ENCODE peak calls at places on chromosomes 3 and 15, in ten cellular contexts. H is body of pancreas; G is CD8-positive, alpha-beta memory T cell; M is fibroblast of lung; J is HCT116; Y is psoas muscle; K is heart left ventricle; B is OCI-LY7; V is A673; X is CD4-positive, CD25-positive, alpha-beta regulatory T cell. D is an unnamed sample. For H3K4me1 and H3K36me3, the result is how much of the 10 kb centered on the place peaks cover.

GRCh38 chr3:135260025-135260424 is 465.0 kb downstream of the EPHB1 start:
- DNase-seq in H (no peak), G (no peak), M (no peak), J (no peak), Y (no peak), K (no peak), B (no peak), V (no peak), X (no peak), D (no peak)

GRCh38 chr3:154904328-154904727 is 175.8 kb upstream of the MME start:
- DNase-seq in H (no peak), G (no peak), M (peak), J (peak), Y (no peak), K (no peak), B (peak), V (peak), X (no peak), D (no peak)

GRCh38 chr3:57060089-57060829 is at the start of gene SPATA12:
- DNase-seq in H (peak), G (no peak), M (peak), J (peak), Y (peak), K (peak), B (no peak), V (peak), X (no peak), D (no peak)

GRCh38 chr15:33852570-33852969 is 115.7 kb upstream of the CHRM5 start:
- DNase-seq in H (no peak), G (no peak), M (peak), J (no peak), Y (no peak), K (no peak), B (no peak), V (peak), X (no peak), D (no peak)

GRCh38 chr3:146115619-146116018 is 45.4 kb downstream of the PLOD2 start:
- DNase-seq in H (no peak), G (no peak), M (no peak), J (no peak), Y (no peak), K (no peak), B (no peak), V (no peak), X (no peak), D (no peak)

GRCh38 chr15:91589360-91589759 is 264.1 kb upstream of the SLCO3A1 start:
- DNase-seq in H (no peak), G (no peak), M (no peak), J (no peak), Y (no peak), K (no peak), B (no peak), V (no peak), X (no peak), D (no peak)

GRCh38 chr3:158330820-158331219 is 220.9 kb downstream of the RSRC1 start:
- DNase-seq in H (no peak), G (no peak), M (no peak), J (no peak), Y (no peak), K (no peak), B (no peak), V (peak), X (no peak), D (no peak)

GRCh38 chr15:33125883-33126535 is 68.5 kb downstream of the FMN1 start:
- DNase-seq in H (no peak), G (no peak), M (no peak), J (no peak), Y (no peak), K (no peak), B (no peak), V (no peak), X (no peak), D (no peak)

GRCh38 chr3:45112939-45113338 is 33.2 kb downstream of the CDCP1 start:
- DNase-seq in H (peak), G (no peak), M (peak), J (no peak), Y (no peak), K (no peak), B (no peak), V (no peak), X (no peak), D (no peak)

GRCh38 chr3:1195922-1196321 is 103.1 kb downstream of the CNTN6 start:
- DNase-seq in H (no peak), G (no peak), M (peak), J (no peak), Y (no peak), K (no peak), B (no peak), V (no peak), X (no peak), D (no peak)

GRCh38 chr3:43921056-43921455 is 230.3 kb downstream of the ABHD5 start:
- DNase-seq in H (no peak), G (no peak), M (no peak), J (no peak), Y (no peak), K (no peak), B (no peak), V (peak), X (no peak), D (no peak)

GRCh38 chr3:149441662-149442442 is 32.6 kb upstream of the TM4SF4 start:
- DNase-seq in H (no peak), G (no peak), M (no peak), J (no peak), Y (no peak), K (no peak), B (no peak), V (no peak), X (no peak), D (no peak)

DNA sequence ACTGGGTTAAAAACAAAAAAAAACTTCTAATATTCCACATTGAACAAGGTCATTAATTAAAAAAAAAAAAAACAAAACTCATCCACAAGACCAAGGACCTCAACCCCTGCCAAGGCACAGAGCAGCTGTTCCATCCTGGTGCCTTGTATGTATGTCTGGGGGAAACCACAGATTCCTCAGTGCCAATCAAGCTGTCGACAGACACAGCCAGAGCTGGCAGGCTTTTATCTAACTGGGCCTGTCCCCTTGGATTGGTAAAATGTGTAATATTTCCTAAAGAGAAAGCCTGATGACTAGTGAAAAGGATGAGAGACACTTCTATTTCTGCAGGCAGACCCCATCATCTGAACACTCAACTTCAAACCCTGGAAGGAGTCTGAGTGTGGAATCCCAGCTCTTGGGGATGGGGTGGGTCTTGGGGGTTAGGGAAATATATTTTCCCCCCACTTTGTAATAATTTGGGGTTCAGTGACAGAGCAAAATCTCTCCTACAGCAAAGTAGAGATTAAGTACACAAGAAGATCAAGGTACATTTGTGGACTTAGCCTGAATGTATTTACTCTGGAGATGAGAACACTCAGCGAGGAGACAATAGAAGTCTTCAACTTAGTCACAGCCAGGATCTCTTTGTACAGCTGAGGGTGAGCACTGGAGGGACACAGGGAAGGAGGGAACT is 69.0 kb downstream of the TTC23 start:
- DNase-seq in H (no peak), G (no peak), M (no peak), J (no peak), Y (no peak), K (no peak), B (no peak), V (no peak), X (no peak), D (no peak)
- H3K4me1 ChIP-seq in H (under half), G (under half), M (under half), J (under half), Y (half or more), K (under half), B (under half), V (under half), X (under half), D (under half)

DNA sequence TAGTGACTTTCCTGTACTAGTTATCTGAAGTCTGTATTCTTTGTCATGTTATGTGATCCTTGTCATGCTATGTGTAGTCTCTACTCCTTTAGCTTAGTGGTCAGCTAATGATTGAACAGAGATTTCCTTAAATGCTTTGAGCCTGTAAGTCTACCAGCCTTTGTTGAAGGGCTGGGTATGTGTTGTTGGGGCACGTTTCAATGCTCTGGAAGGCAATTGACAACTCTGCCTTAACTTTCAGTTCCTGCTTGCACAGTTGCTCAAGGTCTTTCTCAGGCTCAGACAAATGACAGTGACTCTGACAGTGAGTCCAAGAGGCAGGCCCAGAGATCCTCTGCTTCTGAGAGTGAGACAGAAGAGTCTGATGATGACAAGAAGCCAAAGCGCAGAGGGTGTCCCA is 89.3 kb downstream of the CHD2 start:
- DNase-seq in H (no peak), G (no peak), M (no peak), J (no peak), Y (no peak), K (no peak), B (no peak), V (no peak), X (no peak), D (no peak)
- H3K36me3 ChIP-seq in H (under half), G (half or more), M (under half), J (half or more), Y (half or more), K (under half), B (half or more), V (half or more), X (half or more), D (half or more)

GRCh38 chr3:53167418-53168174 is 6.6 kb downstream of the PRKCD start:
- DNase-seq in H (no peak), G (no peak), M (no peak), J (no peak), Y (no peak), K (no peak), B (peak), V (no peak), X (no peak), D (no peak)

GRCh38 chr3:53168175-53168923 is 7.3 kb downstream of the PRKCD start:
- DNase-seq in H (peak), G (no peak), M (no peak), J (no peak), Y (no peak), K (no peak), B (no peak), V (no peak), X (no peak), D (peak)

GRCh38 chr3:53164911-53165310 is 3.9 kb downstream of the PRKCD start:
- DNase-seq in H (no peak), G (no peak), M (no peak), J (no peak), Y (no peak), K (no peak), B (no peak), V (no peak), X (no peak), D (no peak)

GRCh38 chr3:53166781-53167291 is 5.8 kb downstream of the PRKCD start:
- DNase-seq in H (peak), G (no peak), M (peak), J (no peak), Y (peak), K (peak), B (no peak), V (no peak), X (no peak), D (no peak)

DNA sequence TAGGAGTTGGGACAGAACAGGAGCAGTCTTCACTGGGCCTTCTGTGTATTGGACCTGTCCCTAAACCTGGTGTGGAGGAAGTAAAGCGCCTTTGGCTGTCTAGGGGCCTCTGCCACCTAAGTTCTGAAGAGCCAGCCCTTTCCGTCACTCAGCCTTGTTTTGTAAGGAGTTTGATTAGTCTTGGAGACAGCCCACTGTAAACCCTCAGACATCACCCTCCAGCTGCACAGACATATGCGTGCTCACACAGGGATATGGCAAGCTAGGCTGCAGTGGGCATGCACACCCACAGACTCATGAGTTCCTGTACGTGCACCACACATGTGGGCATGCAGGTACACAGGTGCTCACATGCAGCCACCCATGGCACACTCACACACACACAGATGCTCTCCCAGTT is 5.2 kb downstream of the PRKCD start:
- DNase-seq in H (no peak), G (no peak), M (no peak), J (no peak), Y (no peak), K (no peak), B (no peak), V (no peak), X (no peak), D (no peak)
- H3K4me1 ChIP-seq in H (half or more), G (under half), M (under half), J (under half), Y (under half), K (under half), B (half or more), V (under half), X (under half), D (under half)

GRCh38 chr3:127013758-127014535 is 31.0 kb downstream of the PLXNA1 start:
- DNase-seq in H (no peak), G (no peak), M (no peak), J (no peak), Y (no peak), K (no peak), B (no peak), V (no peak), X (no peak), D (no peak)
- H3K36me3 ChIP-seq in H (under half), G (under half), M (under half), J (under half), Y (half or more), K (under half), B (under half), V (under half), X (under half), D (under half)

DNA sequence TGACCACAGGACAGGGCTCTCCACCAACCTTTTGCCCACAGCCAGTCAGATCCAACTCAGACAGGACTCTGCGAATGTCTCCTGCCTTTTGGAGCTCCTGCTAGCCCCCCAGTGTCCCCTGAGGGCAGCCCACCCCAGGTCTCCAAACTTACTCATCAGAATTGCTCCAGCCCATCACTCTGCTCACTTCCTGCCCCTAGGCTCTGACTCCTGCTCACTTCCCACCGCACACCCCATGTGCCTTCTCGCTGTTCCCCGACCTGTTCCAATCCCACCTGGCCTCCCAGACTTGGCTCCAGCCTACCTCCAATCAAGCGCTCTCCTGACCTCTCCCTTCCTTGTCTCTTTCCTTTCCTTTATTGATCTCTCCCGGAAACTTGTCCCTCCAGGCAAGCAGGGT is 5.9 kb upstream of the STRA6 start:
- DNase-seq in H (no peak), G (no peak), M (no peak), J (no peak), Y (no peak), K (no peak), B (no peak), V (no peak), X (no peak), D (no peak)
- H3K4me1 ChIP-seq in H (under half), G (under half), M (under half), J (under half), Y (under half), K (under half), B (under half), V (under half), X (under half), D (under half)

DNA sequence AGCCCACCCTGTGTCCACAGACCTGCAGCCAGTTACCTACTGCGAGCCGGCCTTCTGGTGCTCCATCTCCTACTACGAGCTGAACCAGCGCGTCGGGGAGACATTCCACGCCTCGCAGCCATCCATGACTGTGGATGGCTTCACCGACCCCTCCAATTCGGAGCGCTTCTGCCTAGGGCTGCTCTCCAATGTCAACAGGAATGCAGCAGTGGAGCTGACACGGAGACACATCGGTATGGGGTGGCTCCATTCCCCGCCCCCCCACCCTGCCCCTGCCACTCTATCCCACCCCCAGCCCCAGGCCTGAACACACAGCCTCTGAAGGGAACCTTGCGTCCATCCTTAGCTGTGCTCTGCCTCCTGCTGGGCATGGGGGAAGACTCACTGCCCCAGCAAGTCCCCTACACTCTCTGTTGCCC is 73.2 kb downstream of the AAGAB start:
- DNase-seq in H (no peak), G (no peak), M (no peak), J (no peak), Y (no peak), K (peak), B (peak), V (no peak), X (no peak), D (no peak)
- H3K36me3 ChIP-seq in H (under half), G (under half), M (under half), J (under half), Y (under half), K (under half), B (half or more), V (under half), X (half or more), D (under half)

GRCh38 chr3:112496368-112497067 is 2.8 kb downstream of the BTLA start:
- DNase-seq in H (no peak), G (no peak), M (no peak), J (no peak), Y (no peak), K (no peak), B (no peak), V (no peak), X (no peak), D (no peak)

GRCh38 chr3:112498916-112499315 is 356 bp downstream of the BTLA start:
- DNase-seq in H (no peak), G (no peak), M (no peak), J (no peak), Y (no peak), K (no peak), B (peak), V (no peak), X (no peak), D (no peak)

GRCh38 chr3:112499328-112499727 is at the start of gene BTLA:
- DNase-seq in H (no peak), G (peak), M (no peak), J (no peak), Y (no peak), K (no peak), B (peak), V (no peak), X (peak), D (no peak)

GRCh38 chr3:112500621-112501020 is 1.3 kb upstream of the BTLA start:
- DNase-seq in H (no peak), G (no peak), M (no peak), J (no peak), Y (no peak), K (no peak), B (no peak), V (no peak), X (no peak), D (no peak)

DNA sequence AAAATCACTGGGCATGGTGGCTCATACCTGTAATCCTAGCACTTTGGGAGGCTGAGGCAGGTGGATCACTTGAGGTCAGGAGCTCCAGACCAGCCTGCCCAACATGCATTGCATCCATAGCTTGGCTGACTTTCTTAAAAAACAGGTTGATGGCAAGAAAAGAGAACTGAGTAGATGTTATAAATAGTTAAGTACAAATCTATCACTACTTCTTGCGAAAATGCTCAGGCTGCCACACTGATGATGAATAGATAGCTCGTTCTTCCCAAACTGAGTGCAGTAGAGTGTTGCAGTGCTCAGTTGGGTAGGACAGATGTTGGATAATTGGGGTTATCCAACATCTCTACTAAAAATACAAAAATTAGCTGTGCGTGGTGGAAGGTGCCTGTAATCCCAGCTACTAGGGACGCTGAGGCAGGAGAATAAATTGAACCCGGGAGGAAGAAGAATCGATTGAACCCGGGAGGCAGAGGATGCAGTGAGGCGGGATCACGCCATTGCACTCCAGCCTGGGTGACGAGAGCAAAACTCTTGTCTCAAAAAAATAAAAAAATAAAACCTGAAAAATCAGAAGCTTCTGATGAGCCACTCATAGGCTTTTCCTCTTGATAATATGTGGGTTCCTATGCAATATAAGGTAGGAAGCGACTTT is 1.2 kb downstream of the BTLA start:
- DNase-seq in H (no peak), G (no peak), M (no peak), J (no peak), Y (no peak), K (no peak), B (peak), V (no peak), X (no peak), D (no peak)
- H3K4me1 ChIP-seq in H (under half), G (under half), M (under half), J (under half), Y (under half), K (under half), B (half or more), V (under half), X (under half), D (under half)